ENCODE peak calls at places on chromosomes 1 and 21, in five cellular contexts. J is upper lobe of left lung, Y is fibroblast of lung, K is brain microvascular endothelial cell, O is mesothelial cell of epicardium. I is an unnamed sample.

GRCh38 chr21:45572783-45573451 is 30.7 kb upstream of the SLC19A1 start:
- DNase-seq in J (no peak), Y (no peak), K (no peak), O (no peak), I (no peak)

GRCh38 chr1:160620942-160621632 is 25.8 kb downstream of the SLAMF1 start:
- DNase-seq in J (no peak), Y (no peak), K (no peak), O (no peak), I (no peak)

GRCh38 chr1:234000557-234001081 is 96.1 kb downstream of the SLC35F3 start:
- DNase-seq in J (no peak), Y (no peak), K (no peak), O (no peak), I (no peak)

GRCh38 chr1:181538836-181539235 is 55.5 kb downstream of the CACNA1E start:
- DNase-seq in J (no peak), Y (no peak), K (no peak), O (no peak), I (no peak)

GRCh38 chr1:151934048-151934493 is 24.8 kb upstream of the THEM4 start:
- DNase-seq in J (no peak), Y (peak; percentile 50), K (peak; percentile 44), O (no peak), I (no peak)

GRCh38 chr21:33543505-33544129 is 779 bp downstream of the SON start:
- DNase-seq in J (peak; percentile 92), Y (no peak), K (peak; percentile 38), O (peak; percentile 63), I (no peak)

GRCh38 chr1:14441302-14441741 is 157.2 kb upstream of the KAZN start:
- DNase-seq in J (peak; percentile 31), Y (peak; percentile 96), K (no peak), O (no peak), I (no peak)

GRCh38 chr1:34199927-34200326 is 23.2 kb downstream of the C1orf94 start:
- DNase-seq in J (no peak), Y (peak; percentile 82), K (no peak), O (no peak), I (no peak)

GRCh38 chr1:50060279-50060678 is 36.5 kb upstream of the AGBL4 start:
- DNase-seq in J (no peak), Y (peak; percentile 15), K (no peak), O (no peak), I (no peak)

DNA sequence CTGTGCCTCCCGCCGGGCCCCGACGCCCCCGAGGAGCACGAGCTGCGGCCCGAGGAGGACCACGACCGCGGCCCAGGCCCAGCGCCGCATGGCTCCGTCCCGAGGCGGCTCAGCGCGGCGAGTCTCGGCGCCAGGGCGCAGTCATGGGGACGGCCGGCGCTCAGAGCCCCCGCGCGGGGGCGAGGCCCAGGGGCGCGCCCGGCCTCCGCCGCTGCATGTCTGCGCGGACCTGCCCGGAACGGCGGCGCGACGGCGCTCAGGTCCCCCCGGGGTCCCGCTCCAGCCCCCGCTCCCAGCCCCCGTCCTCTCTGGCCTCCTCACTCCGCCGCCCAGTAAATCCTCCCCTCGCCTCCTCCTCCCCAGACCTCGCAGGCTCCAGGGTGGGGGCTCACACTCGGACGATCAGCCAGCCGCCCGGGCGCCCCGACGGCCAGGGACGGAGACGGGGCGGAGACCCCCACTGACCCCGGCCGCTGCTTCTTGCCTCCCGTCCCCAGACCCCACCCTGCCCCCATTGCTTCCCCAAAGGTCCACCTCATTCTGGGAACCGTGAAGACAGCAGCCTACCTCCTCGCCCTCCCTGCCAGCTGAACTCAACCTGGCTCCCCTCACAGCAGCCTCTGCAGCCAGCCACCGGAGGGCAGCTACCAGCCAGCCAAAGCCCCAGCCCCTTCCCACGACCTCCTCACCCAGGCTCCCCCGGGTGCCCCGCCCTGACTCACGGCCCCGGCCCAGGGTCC is at the start of gene C1QTNF12:
- DNase-seq in J (peak; percentile 84), Y (no peak), K (no peak), O (no peak), I (no peak)
- TF ChIP-seq CTCF in J (no peak), Y (no peak), K (no peak), O (no peak), I (no peak)

GRCh38 chr1:214602764-214603657 is at the start of gene CENPF:
- DNase-seq in J (peak; percentile 96), Y (peak; percentile 99), K (peak; percentile 99), O (peak; percentile 87), I (peak; percentile 82)

GRCh38 chr1:214609692-214610091 is 6.7 kb downstream of the CENPF start:
- DNase-seq in J (no peak), Y (no peak), K (no peak), O (no peak), I (no peak)

GRCh38 chr1:214604543-214604942 is 1.5 kb downstream of the CENPF start:
- DNase-seq in J (no peak), Y (peak; percentile 26), K (no peak), O (no peak), I (no peak)

GRCh38 chr1:214603819-214604252 is 841 bp downstream of the CENPF start:
- DNase-seq in J (no peak), Y (no peak), K (no peak), O (no peak), I (no peak)
- TF ChIP-seq CTCF in J (no peak), Y (no peak), K (no peak), O (no peak), I (no peak)

DNA sequence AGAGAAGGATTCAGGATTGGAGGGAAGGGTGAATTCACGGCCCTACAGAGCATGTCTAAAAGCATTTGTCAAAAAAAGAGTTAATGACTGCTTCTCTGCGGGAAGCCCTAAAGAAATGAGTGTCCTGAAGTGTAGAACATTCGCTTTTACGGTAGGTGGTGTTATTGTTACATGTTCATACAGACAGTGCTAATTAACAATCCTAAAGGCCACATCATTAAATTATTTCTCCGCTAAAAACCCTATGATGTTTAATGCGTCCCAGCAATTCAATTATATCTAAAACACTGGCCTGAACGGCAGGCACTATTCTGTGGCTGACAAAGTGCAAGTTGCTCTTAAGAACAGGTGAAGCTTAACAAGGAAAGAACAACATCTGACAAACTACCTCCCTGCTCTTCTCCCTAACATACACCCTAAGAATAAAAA is 112.3 kb upstream of the NFIA start:
- DNase-seq in J (no peak), Y (peak; percentile 41), K (no peak), O (no peak), I (no peak)
- TF ChIP-seq CTCF in J (peak; percentile 49), Y (peak; percentile 48), K (peak; percentile 43), O (peak; percentile 15), I (no peak)

GRCh38 chr1:43977376-43978263 is 1.4 kb upstream of the B4GALT2 start:
- DNase-seq in J (no peak), Y (no peak), K (no peak), O (no peak), I (no peak)

GRCh38 chr1:43976890-43977289 is 2.1 kb upstream of the B4GALT2 start:
- DNase-seq in J (no peak), Y (no peak), K (no peak), O (no peak), I (no peak)

GRCh38 chr1:43974443-43975248 is at the start of gene ATP6V0B:
- DNase-seq in J (peak; percentile 99), Y (peak; percentile 90), K (peak; percentile 92), O (peak; percentile 94), I (peak; percentile 91)

GRCh38 chr1:43975249-43975961 is 645 bp downstream of the ATP6V0B start:
- DNase-seq in J (no peak), Y (peak; percentile 14), K (no peak), O (no peak), I (peak; percentile 49)

DNA sequence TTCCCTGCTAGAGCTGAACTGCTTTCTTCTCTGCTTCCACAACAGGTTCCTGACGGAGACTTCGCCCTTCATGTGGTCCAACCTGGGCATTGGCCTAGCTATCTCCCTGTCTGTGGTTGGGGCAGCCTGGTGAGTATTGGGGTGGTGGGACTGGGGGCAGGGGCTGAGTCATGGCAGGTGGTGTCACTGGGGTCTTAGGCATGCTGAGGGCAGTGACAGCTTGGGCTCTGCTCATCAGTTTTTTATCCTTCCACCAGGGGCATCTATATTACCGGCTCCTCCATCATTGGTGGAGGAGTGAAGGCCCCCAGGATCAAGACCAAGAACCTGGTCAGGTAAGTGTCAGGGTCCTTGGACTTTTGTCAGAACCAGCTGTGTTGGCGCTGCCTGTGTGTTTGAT is 1.3 kb downstream of the ATP6V0B start:
- DNase-seq in J (no peak), Y (no peak), K (no peak), O (no peak), I (no peak)
- TF ChIP-seq CTCF in J (no peak), Y (no peak), K (peak; percentile 32), O (no peak), I (no peak)

GRCh38 chr1:1371741-1372711 is 3.0 kb downstream of the AURKAIP1 start:
- DNase-seq in J (peak; percentile 95), Y (peak; percentile 25), K (no peak), O (no peak), I (peak; percentile 80)
- TF ChIP-seq CTCF in J (peak; percentile 90), Y (peak; percentile 84), K (peak; percentile 96), O (peak; percentile 92), I (peak; percentile 51)

GRCh38 chr1:46603858-46604549 is at the start of gene MKNK1:
- DNase-seq in J (peak; percentile 99), Y (peak; percentile 87), K (peak; percentile 89), O (peak; percentile 99), I (peak; percentile 97)
- TF ChIP-seq CTCF in J (peak; percentile 36), Y (peak; percentile 23), K (peak; percentile 42), O (peak; percentile 37), I (no peak)